ENCODE peak calls at places on chromosome 18, in nine cellular contexts. A is AG04449, R is psoas muscle, M is stomach, P is H1, O is fibroblast of lung, L is AG04450, T is thyroid gland, I is AG10803. J is an unnamed sample.

GRCh38 chr18:31648966-31649429 is 35.4 kb downstream of the B4GALT6 start:
- DNase-seq in I (peak; percentile 28), O (peak; percentile 75), R (no peak), A (no peak), P (no peak), T (no peak), L (no peak), M (no peak), J (no peak)

GRCh38 chr18:21316296-21316695 is 74.3 kb downstream of the GREB1L start:
- DNase-seq in M (no peak), O (peak; percentile 82), L (no peak), T (no peak), I (no peak), R (no peak), A (no peak), P (no peak), J (peak; percentile 29)

GRCh38 chr18:70421471-70421870 is 132.6 kb downstream of the SOCS6 start:
- DNase-seq in R (no peak), I (no peak), T (no peak), L (no peak), M (no peak), O (peak; percentile 82), P (no peak), A (no peak), J (no peak)

GRCh38 chr18:74256190-74256589 is 35.6 kb downstream of the CYB5A start:
- DNase-seq in R (no peak), P (no peak), M (no peak), L (no peak), T (no peak), I (no peak), A (no peak), O (no peak), J (no peak)

GRCh38 chr18:10563886-10564285 is 38.1 kb downstream of the NAPG start:
- DNase-seq in I (no peak), A (no peak), O (peak; percentile 33), L (no peak), T (peak; percentile 97), M (no peak), P (no peak), R (no peak), J (peak; percentile 55)

GRCh38 chr18:25648724-25649260 is 296.8 kb upstream of the ZNF521 start:
- DNase-seq in R (no peak), I (peak; percentile 21), O (peak; percentile 63), A (no peak), M (no peak), L (no peak), T (no peak), P (no peak), J (no peak)

GRCh38 chr18:35457140-35457704 is 40.5 kb downstream of the INO80C start:
- DNase-seq in O (no peak), I (no peak), R (no peak), T (no peak), L (no peak), M (no peak), P (no peak), A (no peak), J (no peak)

GRCh38 chr18:31740180-31740579 is 20.5 kb downstream of the SLC25A52 start:
- DNase-seq in O (no peak), M (peak; percentile 39), L (no peak), I (no peak), P (no peak), T (no peak), R (no peak), A (no peak), J (no peak)

GRCh38 chr18:74831571-74832250 is 234.0 kb downstream of the ZNF407 start:
- DNase-seq in L (no peak), M (no peak), A (no peak), R (no peak), T (no peak), O (peak; percentile 27), I (no peak), P (no peak), J (no peak)

GRCh38 chr18:43869451-43870008 is 592.2 kb upstream of the SYT4 start:
- DNase-seq in R (no peak), O (peak; percentile 96), T (no peak), M (no peak), P (no peak), L (no peak), A (peak; percentile 38), I (peak; percentile 37), J (peak; percentile 84)

GRCh38 chr18:36600548-36600947 is 228.3 kb downstream of the TPGS2 start:
- DNase-seq in M (no peak), P (no peak), A (no peak), L (no peak), I (no peak), O (no peak), R (no peak), T (no peak), J (no peak)

GRCh38 chr18:47180765-47181164 is 4.6 kb upstream of the IER3IP1 start:
- DNase-seq in O (no peak), A (no peak), R (no peak), T (no peak), I (no peak), M (no peak), P (no peak), L (no peak), J (no peak)

GRCh38 chr18:67600181-67600631 is 83.7 kb upstream of the DSEL start:
- DNase-seq in P (no peak), T (no peak), I (peak; percentile 71), O (peak; percentile 95), M (no peak), R (no peak), A (no peak), L (peak; percentile 52), J (no peak)

GRCh38 chr18:33560686-33561370 is 17.2 kb upstream of the ASXL3 start:
- DNase-seq in P (no peak), A (no peak), I (peak; percentile 34), O (peak; percentile 57), L (no peak), R (no peak), T (no peak), M (no peak), J (no peak)

GRCh38 chr18:48974304-48975220 is 23.8 kb upstream of the SMAD7 start:
- DNase-seq in L (no peak), T (peak; percentile 44), I (no peak), O (no peak), R (peak; percentile 76), P (no peak), A (no peak), M (no peak), J (no peak)
- H3K4me3 ChIP-seq in L (peak overlapping the region; percentile 64), T (no peak overlapping the region), I (peak overlapping the region; percentile 68), O (peak overlapping the region; percentile 46), R (peak overlapping the region; percentile 79), P (peak overlapping the region; percentile 61), A (peak overlapping the region; percentile 63), M (peak overlapping the region; percentile 63), J (peak overlapping the region; percentile 56)

GRCh38 chr18:8333961-8334360 is 275.3 kb upstream of the RAB12 start:
- DNase-seq in P (no peak), O (no peak), I (no peak), T (no peak), L (no peak), R (no peak), A (no peak), M (no peak), J (no peak)

GRCh38 chr18:8341481-8342230 is 267.6 kb upstream of the RAB12 start:
- DNase-seq in R (no peak), A (peak; percentile 78), O (peak; percentile 80), T (no peak), M (peak; percentile 60), L (peak; percentile 20), P (no peak), I (peak; percentile 76), J (no peak)

GRCh38 chr18:8337216-8337615 is 272.0 kb upstream of the RAB12 start:
- DNase-seq in I (no peak), L (no peak), A (no peak), R (no peak), P (no peak), O (peak; percentile 56), T (no peak), M (no peak), J (no peak)

DNA sequence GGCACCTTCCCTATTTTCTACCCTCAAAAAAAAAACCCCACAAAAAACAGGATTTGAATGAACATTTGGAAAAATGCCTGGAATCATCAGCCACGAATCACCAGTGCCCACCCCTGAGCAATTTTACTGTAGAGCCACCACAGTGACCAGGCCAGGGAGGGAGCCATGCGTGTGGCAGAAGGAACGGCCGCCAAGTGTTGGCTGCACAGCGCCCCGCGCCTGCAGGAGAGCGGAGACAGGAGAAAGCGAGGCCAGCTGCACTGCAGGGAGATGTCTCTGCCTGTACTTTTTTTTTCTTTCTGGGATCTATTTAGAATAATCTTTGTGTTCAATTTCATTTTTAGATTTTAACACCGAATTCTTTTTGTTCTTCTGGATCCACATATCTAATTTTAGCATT is 269.3 kb upstream of the RAB12 start:
- DNase-seq in M (no peak), L (no peak), R (no peak), I (no peak), O (no peak), P (no peak), T (no peak), A (no peak), J (no peak)
- TF ChIP-seq CTCF in M (no peak), L (no peak), R (no peak), I (no peak), O (no peak), P (no peak), T (no peak), A (no peak), J (peak; percentile 8)

GRCh38 chr18:22387364-22387763 is 30.4 kb downstream of the CTAGE1 start:
- DNase-seq in M (peak; percentile 34), A (no peak), R (no peak), I (no peak), P (no peak), O (no peak), T (peak; percentile 35), L (no peak), J (no peak)
- H3K4me3 ChIP-seq in M (no peak overlapping the region), A (no peak overlapping the region), R (no peak overlapping the region), I (no peak overlapping the region), P (no peak overlapping the region), O (no peak overlapping the region), T (no peak overlapping the region), L (no peak overlapping the region), J (no peak overlapping the region)

DNA sequence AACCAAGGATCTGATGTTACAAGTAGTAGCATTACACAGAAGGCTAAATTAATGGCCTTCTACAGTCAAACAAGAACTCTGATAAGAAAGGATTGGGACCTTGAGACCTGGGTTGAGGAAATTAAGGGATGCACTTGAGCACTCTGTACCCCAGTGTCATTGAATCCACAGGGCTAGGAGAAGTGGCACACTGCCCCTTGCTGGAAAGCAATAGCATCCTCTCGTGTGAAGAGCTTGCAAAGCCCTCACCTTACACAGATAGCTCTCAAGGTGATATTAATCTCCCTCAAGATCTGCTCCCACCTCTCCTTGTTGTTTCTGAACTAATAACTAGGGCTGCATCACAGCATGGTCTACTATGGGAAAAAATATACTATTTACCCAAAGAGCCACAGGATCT is 26.5 kb upstream of the CHST9 start:
- DNase-seq in M (no peak), R (no peak), L (no peak), O (no peak), A (no peak), T (no peak), P (no peak), I (no peak), J (no peak)
- TF ChIP-seq CTCF in M (no peak), R (no peak), L (no peak), O (no peak), A (no peak), T (no peak), P (peak; percentile 16), I (no peak), J (no peak)